ENCODE peak calls at places on chromosomes 16 and 17, in five cellular contexts. P, Q, G, O and L are unnamed samples.

GRCh38 chr17:63972796-63973195 is at the start of gene SCN4A:
- ATAC-seq in P (no peak), Q (no peak), G (no peak), O (no peak), L (no peak)

GRCh38 chr16:87086575-87086974 is 230.6 kb downstream of the C16orf95 start:
- ATAC-seq in P (no peak), Q (no peak), G (no peak), O (no peak), L (no peak)

GRCh38 chr17:11304568-11304967 is 63.6 kb downstream of the SHISA6 start:
- ATAC-seq in P (no peak), Q (no peak), G (no peak), O (no peak), L (no peak)

GRCh38 chr17:2779545-2779944 is 16.7 kb upstream of the RAP1GAP2 start:
- ATAC-seq in P (no peak), Q (no peak), G (no peak), O (no peak), L (no peak)

GRCh38 chr16:31466381-31466841 is 5.5 kb upstream of the TGFB1I1 start:
- ATAC-seq in P (peak; percentile 6), Q (no peak), G (no peak), O (no peak), L (no peak)

GRCh38 chr17:53950207-53950857 is 127.6 kb downstream of the KIF2B start:
- ATAC-seq in P (peak; percentile 11), Q (no peak), G (peak; percentile 99), O (no peak), L (no peak)

GRCh38 chr17:46922487-46922803 is 515 bp upstream of the GOSR2 start:
- ATAC-seq in P (no peak), Q (peak; percentile 7), G (peak; percentile 27), O (peak; percentile 5), L (peak; percentile 6)

GRCh38 chr16:4246777-4247476 is 5.0 kb upstream of the SRL start:
- ATAC-seq in P (peak; percentile 61), Q (no peak), G (no peak), O (no peak), L (no peak)

GRCh38 chr16:11570796-11571195 is 15.9 kb downstream of the LITAF start:
- ATAC-seq in P (no peak), Q (no peak), G (no peak), O (no peak), L (no peak)

GRCh38 chr16:84914273-84914672 is 94.5 kb downstream of the CRISPLD2 start:
- ATAC-seq in P (no peak), Q (no peak), G (no peak), O (no peak), L (peak; percentile 29)

GRCh38 chr17:14699569-14700190 is 398.8 kb downstream of the HS3ST3B1 start:
- ATAC-seq in P (no peak), Q (no peak), G (peak; percentile 95), O (no peak), L (no peak)

GRCh38 chr17:64532409-64532808 is 25.6 kb downstream of the CEP95 start:
- ATAC-seq in P (no peak), Q (no peak), G (no peak), O (no peak), L (no peak)

GRCh38 chr16:58280846-58281301 is 14.0 kb downstream of the PRSS54 start:
- ATAC-seq in P (no peak), Q (no peak), G (no peak), O (no peak), L (no peak)

GRCh38 chr16:69511641-69512040 is 54.1 kb upstream of the NFAT5 start:
- ATAC-seq in P (no peak), Q (no peak), G (no peak), O (no peak), L (no peak)

GRCh38 chr17:16352303-16352837 is 899 bp downstream of the CENPV start:
- ATAC-seq in P (no peak), Q (peak; percentile 71), G (peak; percentile 85), O (peak; percentile 63), L (no peak)

GRCh38 chr17:69373069-69373468 is 41.4 kb upstream of the MAP2K6 start:
- ATAC-seq in P (no peak), Q (no peak), G (no peak), O (no peak), L (no peak)

GRCh38 chr16:50821586-50821985 is 79.7 kb downstream of the CYLD start:
- ATAC-seq in P (no peak), Q (peak; percentile 68), G (peak; percentile 87), O (no peak), L (no peak)

GRCh38 chr16:7321661-7322060 is 11.0 kb upstream of the RBFOX1 start:
- ATAC-seq in P (no peak), Q (no peak), G (peak; percentile 46), O (no peak), L (no peak)

GRCh38 chr17:39080416-39081179 is 70.8 kb downstream of the PLXDC1 start:
- ATAC-seq in P (no peak), Q (no peak), G (no peak), O (no peak), L (peak; percentile 34)

GRCh38 chr17:9298776-9299295 is 276.8 kb downstream of the STX8 start:
- ATAC-seq in P (no peak), Q (no peak), G (no peak), O (no peak), L (no peak)

GRCh38 chr16:64440421-64440831 is 681.4 kb downstream of the CDH11 start:
- ATAC-seq in P (no peak), Q (no peak), G (no peak), O (no peak), L (peak; percentile 74)
- TF ChIP-seq POLR2AphosphoS5 in P (no peak), Q (no peak), G (no peak), O (no peak), L (peak; percentile 76)

GRCh38 chr17:37841232-37841631 is 83.0 kb upstream of the TBC1D3K start:
- ATAC-seq in P (no peak), Q (no peak), G (no peak), O (no peak), L (no peak)

GRCh38 chr17:37842401-37842800 is 81.8 kb upstream of the TBC1D3K start:
- ATAC-seq in P (no peak), Q (no peak), G (no peak), O (no peak), L (no peak)

GRCh38 chr17:37839196-37839978 is 84.8 kb upstream of the TBC1D3K start:
- ATAC-seq in P (no peak), Q (no peak), G (peak; percentile 25), O (no peak), L (no peak)

GRCh38 chr17:37838276-37838675 is 85.9 kb upstream of the TBC1D3K start:
- ATAC-seq in P (no peak), Q (no peak), G (no peak), O (peak; percentile 35), L (no peak)

DNA sequence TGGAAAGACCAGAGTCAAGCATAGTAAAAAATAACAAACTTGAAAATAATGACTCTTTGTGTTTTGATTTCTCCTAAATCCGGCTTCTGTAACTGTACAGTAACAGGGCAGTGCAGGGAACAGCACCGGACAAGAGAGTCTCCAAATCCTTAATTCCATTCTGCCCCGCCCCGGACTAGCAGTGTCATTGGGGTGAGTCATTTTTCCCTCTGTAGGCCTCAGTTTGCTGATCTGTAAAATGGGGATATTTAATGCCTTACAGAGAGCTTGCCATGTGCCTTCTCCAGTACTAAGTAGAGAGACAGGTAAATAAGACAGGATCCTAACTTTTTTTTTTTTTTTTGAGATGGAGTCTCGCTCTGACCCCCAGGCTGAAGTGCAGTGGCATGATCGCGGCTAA is 83.6 kb upstream of the TBC1D3K start:
- ATAC-seq in P (no peak), Q (no peak), G (no peak), O (no peak), L (no peak)
- TF ChIP-seq EP300 in P (no peak), Q (no peak), G (no peak), O (no peak), L (no peak)

GRCh38 chr17:59846391-59847165 is 46.2 kb downstream of the TUBD1 start:
- ATAC-seq in P (peak; percentile 73), Q (no peak), G (peak; percentile 45), O (peak; percentile 54), L (peak; percentile 75)
- TF ChIP-seq POLR2AphosphoS5 in P (peak; percentile 6), Q (no peak), G (no peak), O (peak; percentile 42), L (peak; percentile 67)

GRCh38 chr17:72528683-72529082 is 407.9 kb downstream of the SOX9 start:
- ATAC-seq in P (no peak), Q (no peak), G (no peak), O (no peak), L (no peak)
- TF ChIP-seq EP300 in P (no peak), Q (no peak), G (no peak), O (no peak), L (no peak)